ENCODE peak calls at places on chromosomes 11 and 22, in four cellular contexts. S is PC-9, D is AG04450, V is K562. A is an unnamed sample.

GRCh38 chr11:109940816-109941215 is 152.4 kb upstream of the ZC3H12C start:
- DNase-seq in V (peak), S (peak), D (peak), A (no peak)

GRCh38 chr22:22884888-22885840 is 2.5 kb upstream of the IGLL5 start:
- DNase-seq in V (peak), D (no peak), S (no peak), A (no peak)

GRCh38 chr11:61695917-61696316 is 15.7 kb downstream of the DAGLA start:
- DNase-seq in D (no peak), V (peak), S (peak), A (peak)

GRCh38 chr11:88104408-88104807 is 70.8 kb downstream of the RAB38 start:
- DNase-seq in V (no peak), D (no peak), S (no peak), A (no peak)

GRCh38 chr11:128116447-128117240 is 470.7 kb downstream of the ETS1 start:
- DNase-seq in S (no peak), D (no peak), V (no peak), A (no peak)

GRCh38 chr11:61754534-61755482 is 2.4 kb downstream of the MYRF start:
- DNase-seq in D (no peak), S (no peak), V (peak), A (no peak)

GRCh38 chr11:1458340-1459218 is 28.0 kb downstream of the MOB2 start:
- DNase-seq in D (no peak), S (peak), V (peak), A (no peak)

GRCh38 chr11:1153951-1154487 is 3.7 kb upstream of the MUC5AC start:
- DNase-seq in S (peak), V (peak), D (peak), A (peak)

GRCh38 chr11:78791964-78792363 is 217.3 kb upstream of the NARS2 start:
- DNase-seq in D (no peak), S (no peak), V (no peak), A (no peak)

GRCh38 chr11:102633385-102634026 is 8.4 kb upstream of the MMP20 start:
- DNase-seq in V (no peak), D (no peak), S (no peak), A (no peak)

GRCh38 chr11:6395470-6396060 is 5.3 kb downstream of the SMPD1 start:
- DNase-seq in V (no peak), S (no peak), D (no peak), A (no peak)

GRCh38 chr11:95119361-95120060 is 29.9 kb downstream of the ENDOD1 start:
- DNase-seq in V (no peak), D (no peak), S (peak), A (no peak)

GRCh38 chr11:110777765-110778164 is 65.5 kb upstream of the ARHGAP20 start:
- DNase-seq in V (no peak), S (no peak), D (no peak), A (no peak)

GRCh38 chr11:85540635-85541034 is 86.5 kb downstream of the DLG2 start:
- DNase-seq in D (no peak), S (no peak), V (no peak), A (no peak)

GRCh38 chr11:12117200-12117995 is 7.0 kb downstream of the MICAL2 start:
- DNase-seq in V (no peak), S (no peak), D (no peak), A (no peak)

GRCh38 chr11:103987631-103988594 is 48.5 kb upstream of the DDI1 start:
- DNase-seq in S (no peak), D (no peak), V (no peak), A (no peak)

GRCh38 chr11:73376168-73376802 is at the start of gene RELT:
- DNase-seq in S (peak), D (peak), V (peak), A (peak)

GRCh38 chr11:34266090-34266912 is 91.5 kb downstream of the ABTB2 start:
- DNase-seq in S (peak), D (peak), V (no peak), A (no peak)

GRCh38 chr22:32748509-32748908 is 53.0 kb upstream of the TIMP3 start:
- DNase-seq in S (no peak), V (no peak), D (no peak), A (no peak)

GRCh38 chr11:33633251-33634003 is 67.2 kb downstream of the C11orf91 start:
- DNase-seq in S (peak), D (no peak), V (no peak), A (no peak)

GRCh38 chr11:116078101-116078561 is 573.9 kb upstream of the CADM1 start:
- DNase-seq in V (no peak), D (no peak), S (no peak), A (no peak)

GRCh38 chr11:84255483-84255882 is 969.3 kb upstream of the CCDC90B start:
- DNase-seq in S (no peak), D (no peak), V (no peak), A (no peak)

GRCh38 chr22:22099833-22100812 is 117.5 kb upstream of the TOP3B start:
- DNase-seq in S (no peak), V (no peak), D (no peak), A (no peak)

GRCh38 chr11:71381781-71382505 is 66.2 kb downstream of the DHCR7 start:
- DNase-seq in D (no peak), S (no peak), V (no peak), A (no peak)

GRCh38 chr22:17871726-17872458 is 97.6 kb upstream of the BID start:
- DNase-seq in S (no peak), D (no peak), V (no peak), A (no peak)

GRCh38 chr11:73184953-73185671 is 33.0 kb upstream of the P2RY2 start:
- DNase-seq in V (peak), S (peak), D (no peak), A (peak)

GRCh38 chr11:88102595-88102929 is 72.7 kb downstream of the RAB38 start:
- DNase-seq in D (no peak), S (no peak), V (no peak), A (no peak)

GRCh38 chr11:35255514-35255913 is 116.5 kb downstream of the CD44 start:
- DNase-seq in D (no peak), V (no peak), S (no peak), A (no peak)

DNA sequence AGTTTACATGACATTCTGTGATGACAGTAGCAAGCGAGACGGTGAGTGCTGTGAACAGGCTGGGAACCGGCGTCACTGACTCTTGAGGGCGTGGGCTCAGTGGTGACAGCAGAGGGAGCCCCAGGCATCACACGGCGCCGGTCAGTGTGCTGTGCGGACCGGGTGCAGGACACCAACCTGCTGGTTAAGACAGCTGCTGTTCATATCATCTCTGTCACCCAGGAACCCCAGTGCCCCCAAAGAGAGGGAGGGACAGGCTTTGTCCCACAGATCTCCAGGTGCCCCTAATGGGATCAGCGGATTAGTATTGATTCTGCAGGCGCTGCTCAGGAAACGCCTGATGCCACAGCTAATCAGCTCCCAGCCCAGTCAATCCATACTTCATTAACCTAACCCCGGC is 18.4 kb downstream of the B3GAT1 start:
- DNase-seq in S (peak), V (peak), D (no peak), A (no peak)
- TF ChIP-seq CTCF in S (peak), V (peak), D (no peak), A (no peak)

DNA sequence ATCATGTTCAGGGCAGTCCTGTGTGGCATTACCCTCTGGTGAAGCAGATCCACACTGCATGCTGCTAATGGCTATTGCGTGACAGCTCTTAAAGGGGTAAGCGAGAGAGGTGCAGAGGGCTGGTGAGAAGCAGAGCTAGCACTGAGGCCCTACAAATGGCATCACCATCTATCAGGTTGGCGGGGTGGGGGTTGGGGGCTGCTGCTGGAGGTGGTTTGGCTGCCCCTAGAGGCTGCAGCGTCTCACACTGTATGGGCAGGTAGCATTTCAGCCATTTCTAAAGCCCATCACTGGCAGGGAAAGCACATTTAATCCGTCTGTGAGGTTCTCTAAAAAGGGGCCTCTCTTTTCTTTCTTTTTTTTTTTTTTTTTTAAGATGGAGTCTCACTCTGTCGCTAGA is 16.8 kb upstream of the TMA7B start:
- DNase-seq in D (no peak), V (peak), S (no peak), A (no peak)
- TF ChIP-seq CTCF in D (peak), V (peak), S (peak), A (no peak)

DNA sequence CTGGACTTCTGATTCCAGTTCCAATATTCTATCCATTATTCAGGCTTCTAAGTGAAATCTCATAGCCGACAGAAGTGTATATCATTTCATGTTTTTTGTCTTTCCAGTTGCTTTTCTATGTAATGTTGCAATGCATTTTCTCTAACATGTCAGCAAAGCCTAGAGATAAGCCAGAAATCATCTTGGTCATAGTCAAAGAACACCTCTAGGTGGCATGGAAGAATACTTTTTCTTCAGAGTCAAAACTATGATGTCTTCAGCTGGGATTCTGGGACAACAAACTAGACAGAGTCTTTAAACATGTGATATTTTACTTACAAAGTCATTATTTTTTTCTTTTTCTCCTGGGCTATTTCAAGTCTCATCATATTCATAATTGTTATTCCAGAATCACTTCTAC is 4.4 kb downstream of the GAS2 start:
- DNase-seq in V (no peak), S (no peak), D (no peak), A (no peak)
- TF ChIP-seq CTCF in V (peak), S (peak), D (peak), A (no peak)

GRCh38 chr11:70122490-70123198 is 44.5 kb downstream of the ANO1 start:
- DNase-seq in D (no peak), S (no peak), V (no peak), A (no peak)

GRCh38 chr11:70117567-70118194 is 39.6 kb downstream of the ANO1 start:
- DNase-seq in S (no peak), D (no peak), V (no peak), A (no peak)

GRCh38 chr11:70118642-70119041 is 40.5 kb downstream of the ANO1 start:
- DNase-seq in V (no peak), S (no peak), D (no peak), A (no peak)

GRCh38 chr11:70119502-70119901 is 41.4 kb downstream of the ANO1 start:
- DNase-seq in S (no peak), V (no peak), D (no peak), A (no peak)

DNA sequence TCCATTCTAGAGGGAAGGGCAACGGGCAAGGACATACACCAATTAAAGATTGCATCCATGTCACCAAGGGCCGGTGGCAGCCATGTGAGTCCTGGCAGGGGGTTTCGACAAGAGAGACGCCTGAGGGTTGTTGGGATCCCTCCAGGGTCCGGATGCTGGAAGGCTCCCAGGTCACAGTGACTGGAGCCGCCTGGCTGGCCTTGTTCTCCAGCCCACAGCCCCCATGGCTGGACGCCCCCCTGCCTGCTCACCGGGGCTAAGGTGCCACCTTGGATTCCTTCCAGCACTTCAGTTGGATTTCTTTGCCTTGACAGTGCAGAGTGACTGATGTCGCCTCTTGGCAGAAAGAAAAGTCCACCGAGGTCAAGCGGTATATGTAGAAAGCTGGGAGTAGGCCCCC is 42.6 kb downstream of the ANO1 start:
- DNase-seq in D (no peak), S (no peak), V (no peak), A (no peak)
- TF ChIP-seq CTCF in D (no peak), S (no peak), V (no peak), A (no peak)

DNA sequence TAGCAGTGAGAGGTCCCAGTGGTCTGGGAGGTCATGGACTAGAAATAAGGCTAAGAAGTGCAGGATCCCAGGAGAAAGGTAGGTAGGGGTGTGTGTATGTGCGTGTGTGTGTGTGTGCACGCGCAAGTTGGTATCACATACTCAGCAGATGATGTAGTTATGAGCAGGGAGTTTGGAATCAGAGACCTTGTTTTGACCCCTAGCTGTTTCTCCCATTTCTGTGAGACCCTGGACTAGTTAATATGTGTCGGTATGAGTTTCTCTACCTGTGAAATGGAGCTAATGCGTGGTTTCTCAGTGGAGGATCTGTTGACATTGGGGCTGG is 1.3 kb downstream of the SERPING1 start:
- DNase-seq in V (no peak), D (no peak), S (no peak), A (no peak)
- TF ChIP-seq CTCF in V (no peak), D (no peak), S (no peak), A (no peak)

GRCh38 chr11:99739464-99740089 is 718.8 kb downstream of the CNTN5 start:
- DNase-seq in D (peak), S (peak), V (peak), A (no peak)
- TF ChIP-seq CTCF in D (peak), S (peak), V (no peak), A (no peak)

GRCh38 chr11:68342459-68343158 is 30.2 kb downstream of the LRP5 start:
- DNase-seq in V (no peak), S (peak), D (no peak), A (no peak)

GRCh38 chr11:68340003-68340767 is 27.8 kb downstream of the LRP5 start:
- DNase-seq in V (no peak), S (no peak), D (no peak), A (no peak)

GRCh38 chr11:68343761-68344256 is 31.4 kb downstream of the LRP5 start:
- DNase-seq in S (peak), D (no peak), V (peak), A (no peak)

GRCh38 chr11:68340784-68341556 is 28.6 kb downstream of the LRP5 start:
- DNase-seq in S (no peak), D (no peak), V (no peak), A (no peak)

GRCh38 chr11:68341557-68342458 is 29.4 kb downstream of the LRP5 start:
- DNase-seq in D (no peak), S (no peak), V (no peak), A (no peak)
- TF ChIP-seq CTCF in D (peak), S (no peak), V (no peak), A (no peak)

DNA sequence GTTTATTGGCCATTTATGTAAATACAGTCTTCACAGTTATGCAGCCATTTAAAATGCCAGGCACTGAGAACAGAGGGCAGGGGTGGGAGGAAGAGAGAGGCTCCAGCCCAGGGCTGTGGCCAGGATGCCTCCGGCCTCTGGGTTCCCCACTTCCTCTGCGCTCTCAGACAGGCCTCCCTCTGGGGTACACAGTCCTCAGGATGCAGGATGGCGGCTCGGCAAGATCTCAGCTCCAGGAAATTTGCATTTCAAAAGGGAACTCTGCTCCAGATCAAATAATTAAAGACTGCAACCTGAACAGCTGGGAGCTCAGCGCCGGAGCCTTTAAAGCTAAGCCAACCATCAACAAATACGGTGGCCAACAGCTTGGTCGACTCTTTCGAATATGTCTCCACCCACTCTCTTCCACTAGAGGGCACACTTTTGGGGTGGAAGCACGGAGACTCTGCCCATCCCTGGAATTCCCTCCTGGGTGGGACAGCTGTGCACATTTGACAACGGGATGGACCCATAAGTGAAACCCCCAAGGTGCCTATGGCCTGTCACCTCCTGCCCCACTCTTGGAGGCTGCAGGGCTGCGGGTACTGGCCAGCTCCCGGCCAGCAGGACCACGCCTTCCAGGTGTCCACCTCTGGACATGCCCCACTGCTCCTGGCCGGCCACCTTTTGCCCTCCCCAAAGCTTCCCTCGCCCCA is 1044.7 kb downstream of the BRD1 start:
- DNase-seq in D (no peak), V (peak), S (no peak), A (no peak)
- TF ChIP-seq CTCF in D (no peak), V (peak), S (peak), A (no peak)

GRCh38 chr22:35312198-35313059 is 12.7 kb downstream of the TOM1 start:
- DNase-seq in D (no peak), S (peak), V (no peak), A (no peak)
- TF ChIP-seq CTCF in D (no peak), S (no peak), V (no peak), A (no peak)

GRCh38 chr11:29268733-29269132 is 748.1 kb downstream of the KCNA4 start:
- DNase-seq in D (no peak), S (no peak), V (no peak), A (no peak)

GRCh38 chr11:29271616-29272015 is 745.2 kb downstream of the KCNA4 start:
- DNase-seq in V (no peak), S (no peak), D (no peak), A (no peak)

DNA sequence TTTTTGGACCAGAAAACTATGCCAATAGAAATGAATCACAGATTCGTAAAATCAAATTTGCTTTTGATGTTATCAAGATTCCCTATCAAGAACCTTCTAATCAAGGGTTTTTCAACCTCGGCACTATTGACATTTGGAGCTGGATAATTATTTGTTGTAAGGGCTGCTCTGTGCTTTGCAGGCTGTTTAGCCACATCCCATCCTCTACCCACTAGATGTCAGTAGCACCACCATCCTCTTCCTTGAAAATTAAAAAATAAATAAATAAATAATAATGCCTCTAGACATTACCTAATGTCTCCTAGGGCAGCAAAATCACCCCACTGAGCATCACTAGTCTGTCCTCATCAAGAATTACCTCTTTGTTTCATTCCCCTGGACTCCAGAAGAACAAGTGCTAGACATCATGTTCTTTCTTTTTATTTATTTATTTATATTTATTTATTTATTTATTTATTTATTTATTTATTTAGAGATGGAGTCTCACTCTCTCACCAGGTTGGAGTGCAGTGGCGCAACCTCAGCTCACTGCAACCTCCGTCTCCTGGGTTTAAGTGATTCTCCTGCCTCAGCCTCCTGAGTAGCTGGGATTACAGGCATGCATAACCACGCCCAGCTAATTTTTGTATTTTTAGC is 744.7 kb downstream of the KCNA4 start:
- DNase-seq in D (no peak), V (no peak), S (no peak), A (no peak)
- TF ChIP-seq CTCF in D (peak), V (no peak), S (peak), A (no peak)